ENCODE peak calls at places on chromosomes 4 and X, in nine cellular contexts. B is anterior cingulate cortex; P is activated T-helper 1 cell treated with Interleukin-2 at 50 U/mL for 16 hours; T is naive B cell; X is HEK293T; O is iris pigment epithelial cell; Z is fibroblast of the conjunctiva; F is activated CD8-positive, alpha-beta memory T cell treated with anti-CD3 and anti-CD28 coated beads for 48 hours; M is AG04450. E is an unnamed sample.

GRCh38 chrX:8284131-8284530 is 113.1 kb upstream of the VCX2 start:
- DNase-seq in B (no peak), P (no peak), T (no peak), X (no peak), O (no peak), Z (no peak), F (no peak), M (no peak), E (no peak)

GRCh38 chr4:27684501-27685077 is 823.9 kb downstream of the STIM2 start:
- DNase-seq in B (peak), P (no peak), T (no peak), X (peak), O (peak), Z (peak), F (no peak), M (no peak), E (peak)

GRCh38 chrX:16970977-16971376 is 24.5 kb downstream of the REPS2 start:
- DNase-seq in B (no peak), P (no peak), T (no peak), X (no peak), O (peak), Z (no peak), F (no peak), M (no peak), E (no peak)

GRCh38 chr4:101593666-101594065 is 196.9 kb upstream of the BANK1 start:
- DNase-seq in B (no peak), P (no peak), T (no peak), X (no peak), O (peak), Z (no peak), F (no peak), M (no peak), E (no peak)

GRCh38 chr4:128311659-128312392 is 24.2 kb upstream of the PGRMC2 start:
- DNase-seq in B (no peak), P (no peak), T (no peak), X (no peak), O (no peak), Z (no peak), F (no peak), M (no peak), E (no peak)

GRCh38 chr4:7055990-7056325 is 11.9 kb downstream of the GRPEL1 start:
- DNase-seq in B (no peak), P (no peak), T (no peak), X (no peak), O (no peak), Z (no peak), F (no peak), M (no peak), E (no peak)

GRCh38 chr4:78602334-78602733 is 50.8 kb downstream of the ANXA3 start:
- DNase-seq in B (no peak), P (no peak), T (no peak), X (no peak), O (no peak), Z (no peak), F (no peak), M (no peak), E (no peak)

GRCh38 chr4:55762815-55763214 is 56.8 kb upstream of the EXOC1L start:
- DNase-seq in B (no peak), P (no peak), T (no peak), X (no peak), O (no peak), Z (no peak), F (no peak), M (no peak), E (no peak)

GRCh38 chr4:110671679-110672078 is 48.8 kb upstream of the PITX2 start:
- DNase-seq in B (no peak), P (no peak), T (no peak), X (no peak), O (no peak), Z (no peak), F (no peak), M (no peak), E (no peak)

GRCh38 chrX:16825306-16826035 is 39.2 kb downstream of the TXLNG start:
- DNase-seq in B (no peak), P (no peak), T (no peak), X (no peak), O (peak), Z (no peak), F (no peak), M (no peak), E (no peak)

GRCh38 chr4:145736241-145736831 is 56.4 kb downstream of the C4orf51 start:
- DNase-seq in B (no peak), P (no peak), T (no peak), X (no peak), O (no peak), Z (peak), F (no peak), M (no peak), E (no peak)

GRCh38 chr4:32161382-32161781 is 1441.2 kb downstream of the PCDH7 start:
- DNase-seq in B (no peak), P (no peak), T (no peak), X (no peak), O (peak), Z (no peak), F (no peak), M (no peak), E (no peak)

GRCh38 chr4:28250646-28251045 is 1390.0 kb downstream of the STIM2 start:
- DNase-seq in B (no peak), P (no peak), T (no peak), X (no peak), O (peak), Z (no peak), F (no peak), M (no peak), E (no peak)

GRCh38 chr4:172892300-172892699 is 276.3 kb upstream of the GALNT7 start:
- DNase-seq in B (no peak), P (no peak), T (no peak), X (peak), O (peak), Z (peak), F (no peak), M (no peak), E (no peak)

GRCh38 chrX:21151051-21151450 is 223.2 kb upstream of the CNKSR2 start:
- DNase-seq in B (no peak), P (no peak), T (no peak), X (no peak), O (no peak), Z (no peak), F (no peak), M (no peak), E (no peak)

GRCh38 chrX:43693602-43694406 is 37.7 kb downstream of the MAOA start:
- DNase-seq in B (no peak), P (no peak), T (no peak), X (no peak), O (no peak), Z (no peak), F (no peak), M (no peak), E (no peak)

GRCh38 chr4:165394275-165394674 is 15.5 kb downstream of the CPE start:
- DNase-seq in B (no peak), P (no peak), T (no peak), X (no peak), O (peak), Z (peak), F (no peak), M (no peak), E (no peak)

GRCh38 chr4:94680131-94680862 is 77.5 kb upstream of the BMPR1B start:
- DNase-seq in B (no peak), P (no peak), T (no peak), X (peak), O (no peak), Z (no peak), F (no peak), M (no peak), E (no peak)

GRCh38 chr4:94577136-94577535 is 125.4 kb downstream of the PDLIM5 start:
- DNase-seq in B (peak), P (no peak), T (no peak), X (no peak), O (peak), Z (peak), F (no peak), M (no peak), E (no peak)

GRCh38 chr4:185019451-185020292 is 1.4 kb downstream of the HELT start:
- DNase-seq in B (no peak), P (no peak), T (no peak), X (no peak), O (no peak), Z (no peak), F (no peak), M (no peak), E (no peak)

GRCh38 chrX:72382199-72382590 is 76.5 kb upstream of the CITED1 start:
- DNase-seq in B (no peak), P (no peak), T (no peak), X (no peak), O (no peak), Z (no peak), F (no peak), M (no peak), E (no peak)

GRCh38 chr4:27057053-27057452 is 196.4 kb downstream of the STIM2 start:
- DNase-seq in B (no peak), P (no peak), T (no peak), X (no peak), O (no peak), Z (no peak), F (no peak), M (no peak), E (no peak)

GRCh38 chrX:87679849-87680248 is 162.2 kb downstream of the KLHL4 start:
- DNase-seq in B (no peak), P (no peak), T (no peak), X (no peak), O (no peak), Z (no peak), F (no peak), M (no peak), E (no peak)

GRCh38 chr4:26687728-26688127 is 103.8 kb downstream of the TBC1D19 start:
- DNase-seq in B (no peak), P (no peak), T (no peak), X (no peak), O (peak), Z (peak), F (no peak), M (peak), E (no peak)

GRCh38 chrX:13898084-13898483 is 81.2 kb upstream of the GPM6B start:
- DNase-seq in B (no peak), P (no peak), T (no peak), X (no peak), O (peak), Z (peak), F (no peak), M (no peak), E (peak)

GRCh38 chr4:2837904-2838496 is 5.6 kb upstream of the ADD1 start:
- DNase-seq in B (peak), P (peak), T (peak), X (no peak), O (peak), Z (peak), F (no peak), M (no peak), E (no peak)

GRCh38 chr4:68895561-68896198 is 55.9 kb downstream of the UGT2A3 start:
- DNase-seq in B (no peak), P (no peak), T (no peak), X (no peak), O (no peak), Z (no peak), F (no peak), M (no peak), E (no peak)

E was measured in C1 segment of cervical spinal cord.